ENCODE peak calls at places on chromosomes 4 and X, in eight cellular contexts. W is kidney epithelial cell; K is stimulated activated CD8-positive, alpha-beta memory T cell treated with anti-CD3 and anti-CD28 coated beads, Interleukin-4, amount 100 ng/mL, for 24 hours; S is fibroblast of mammary gland; D is SW 1271; B is GM23248; G is GM13976; U is naive thymus-derived CD8-positive, alpha-beta T cell. V is an unnamed sample.

GRCh38 chr4:1113311-1114009 is at the start of gene RNF212:
- DNase-seq in W (no peak), K (peak; percentile 8), S (peak; percentile 9), D (peak; percentile 35), B (peak; percentile 61), G (no peak), U (no peak), V (peak; percentile 11)

GRCh38 chrX:124098089-124098488 is 136.6 kb downstream of the STAG2 start:
- DNase-seq in W (no peak), K (no peak), S (peak; percentile 54), D (peak; percentile 23), B (peak; percentile 59), G (no peak), U (peak; percentile 24), V (peak; percentile 47)

GRCh38 chr4:22338806-22339205 is 177.1 kb downstream of the ADGRA3 start:
- DNase-seq in W (no peak), K (no peak), S (no peak), D (no peak), B (no peak), G (no peak), U (no peak), V (no peak)

GRCh38 chrX:39162322-39162721 is 361.1 kb downstream of the MID1IP1 start:
- DNase-seq in W (no peak), K (peak; percentile 22), S (no peak), D (no peak), B (no peak), G (peak; percentile 31), U (no peak), V (no peak)

GRCh38 chrX:109600114-109600710 is 24.8 kb downstream of the KCNE5 start:
- DNase-seq in W (no peak), K (no peak), S (peak; percentile 11), D (no peak), B (peak; percentile 21), G (peak; percentile 6), U (no peak), V (peak; percentile 16)

GRCh38 chr4:24210332-24210902 is 320.6 kb upstream of the PPARGC1A start:
- DNase-seq in W (peak; percentile 48), K (no peak), S (peak; percentile 99), D (no peak), B (peak; percentile 98), G (no peak), U (no peak), V (peak; percentile 96)

GRCh38 chrX:9339603-9340569 is 125.0 kb upstream of the TBL1X start:
- DNase-seq in W (no peak), K (no peak), S (no peak), D (no peak), B (peak; percentile 19), G (no peak), U (peak; percentile 31), V (no peak)

GRCh38 chr4:51853027-51853682 is 10.2 kb downstream of the DCUN1D4 start:
- DNase-seq in W (no peak), K (no peak), S (no peak), D (no peak), B (peak; percentile 38), G (no peak), U (no peak), V (no peak)

GRCh38 chrX:103520391-103520790 is 1.1 kb upstream of the RAB40A start:
- DNase-seq in W (no peak), K (no peak), S (peak; percentile 83), D (no peak), B (peak; percentile 35), G (no peak), U (no peak), V (peak; percentile 52)

GRCh38 chrX:9416562-9417319 is 48.1 kb upstream of the TBL1X start:
- DNase-seq in W (no peak), K (no peak), S (peak; percentile 65), D (no peak), B (peak; percentile 61), G (no peak), U (no peak), V (peak; percentile 79)

GRCh38 chr4:142265536-142265935 is 580.6 kb downstream of the INPP4B start:
- DNase-seq in W (no peak), K (no peak), S (peak; percentile 81), D (peak; percentile 5), B (peak; percentile 81), G (no peak), U (no peak), V (peak; percentile 33)

GRCh38 chr4:13535118-13535517 is 9.2 kb downstream of the NKX3-2 start:
- DNase-seq in W (no peak), K (no peak), S (no peak), D (no peak), B (no peak), G (no peak), U (no peak), V (no peak)

GRCh38 chr4:86558258-86558657 is 35.9 kb upstream of the PTPN13 start:
- DNase-seq in W (no peak), K (no peak), S (no peak), D (no peak), B (no peak), G (no peak), U (no peak), V (no peak)

GRCh38 chrX:120797201-120797938 is 78.3 kb downstream of the CT47B1 start:
- DNase-seq in W (no peak), K (no peak), S (peak; percentile 5), D (no peak), B (no peak), G (no peak), U (no peak), V (peak; percentile 38)

GRCh38 chrX:9874483-9874882 is 88.3 kb downstream of the SHROOM2 start:
- DNase-seq in W (no peak), K (no peak), S (no peak), D (no peak), B (peak; percentile 28), G (no peak), U (no peak), V (peak; percentile 17)

GRCh38 chr4:111945014-111945413 is 200.2 kb upstream of the FAM241A start:
- DNase-seq in W (no peak), K (no peak), S (no peak), D (no peak), B (peak; percentile 50), G (no peak), U (no peak), V (peak; percentile 23)

GRCh38 chr4:139241086-139241783 is 38.8 kb downstream of the MGARP start:
- DNase-seq in W (peak; percentile 16), K (no peak), S (no peak), D (no peak), B (no peak), G (no peak), U (no peak), V (peak; percentile 16)